ENCODE peak calls at places on chromosomes 2 and 18, in four cellular contexts. E, J, A and K are unnamed samples.

GRCh38 chr18:44536041-44536440 is 144.6 kb upstream of the SETBP1 start:
- DNase-seq in A (peak; percentile 90), J (peak; percentile 55), E (peak; percentile 73), K (no peak)

GRCh38 chr2:221104391-221104811 is 467.7 kb downstream of the EPHA4 start:
- DNase-seq in J (peak; percentile 73), E (peak; percentile 62), A (peak; percentile 61), K (peak; percentile 35)

GRCh38 chr2:177740718-177741117 is 331.9 kb downstream of the PDE11A start:
- DNase-seq in E (peak; percentile 47), A (peak; percentile 43), J (no peak), K (no peak)

GRCh38 chr2:54360055-54360792 is 95.9 kb upstream of the SPTBN1 start:
- DNase-seq in J (no peak), A (peak; percentile 75), E (peak; percentile 76), K (no peak)

GRCh38 chr2:196481323-196481695 is 158.2 kb upstream of the CCDC150 start:
- DNase-seq in A (peak; percentile 91), J (peak; percentile 35), E (no peak), K (no peak)

GRCh38 chr2:205909194-205909572 is 176.8 kb downstream of the INO80D start:
- DNase-seq in E (no peak), A (no peak), J (no peak), K (no peak)

GRCh38 chr2:171436307-171436706 is 2.3 kb downstream of the DCAF17 start:
- DNase-seq in J (peak; percentile 88), A (peak; percentile 91), E (peak; percentile 74), K (no peak)

GRCh38 chr2:37201766-37202165 is 5.5 kb downstream of the CEBPZOS start:
- DNase-seq in J (no peak), E (no peak), A (peak; percentile 38), K (no peak)

GRCh38 chr2:134507697-134508096 is 211.1 kb downstream of the TMEM163 start:
- DNase-seq in E (no peak), A (no peak), J (no peak), K (no peak)

GRCh38 chr2:203681978-203682377 is 24.5 kb upstream of the CD28 start:
- DNase-seq in J (peak; percentile 73), E (no peak), A (peak; percentile 42), K (no peak)

GRCh38 chr2:46456789-46457188 is 22.6 kb upstream of the TMEM247 start:
- DNase-seq in E (no peak), A (no peak), J (no peak), K (no peak)

GRCh38 chr2:127118467-127118866 is 11.5 kb upstream of the BIN1 start:
- DNase-seq in E (no peak), A (no peak), J (no peak), K (no peak)

GRCh38 chr2:238449909-238450417 is 23.2 kb downstream of the ASB1 start:
- DNase-seq in E (peak; percentile 66), J (no peak), A (peak; percentile 78), K (no peak)

GRCh38 chr2:108224022-108224421 is 15.7 kb upstream of the SULT1C3 start:
- DNase-seq in J (peak; percentile 8), A (no peak), E (no peak), K (no peak)

GRCh38 chr2:14941151-14941631 is 308.7 kb downstream of the LRATD1 start:
- DNase-seq in J (no peak), E (peak; percentile 35), A (peak; percentile 16), K (peak; percentile 25)

GRCh38 chr2:241852116-241852980 is 6.3 kb downstream of the PDCD1 start:
- DNase-seq in A (no peak), J (no peak), E (no peak), K (no peak)

GRCh38 chr2:127185093-127185492 is 35.0 kb downstream of the CYP27C1 start:
- DNase-seq in E (no peak), J (no peak), A (no peak), K (no peak)

GRCh38 chr2:231715988-231716616 is 7.8 kb downstream of the PTMA start:
- DNase-seq in J (no peak), A (peak; percentile 36), E (no peak), K (no peak)

GRCh38 chr2:172938713-172939375 is 136.8 kb upstream of the MAP3K20 start:
- DNase-seq in A (no peak), J (no peak), E (peak; percentile 85), K (no peak)

GRCh38 chr18:44229693-44230108 is 451.0 kb upstream of the SETBP1 start:
- DNase-seq in E (peak; percentile 73), A (peak; percentile 68), J (peak; percentile 31), K (peak; percentile 58)

GRCh38 chr2:120094795-120095194 is 81.9 kb downstream of the EPB41L5 start:
- DNase-seq in E (peak; percentile 32), J (no peak), A (no peak), K (no peak)

GRCh38 chr2:38376346-38376682 is 759 bp downstream of the ATL2 start:
- DNase-seq in J (peak; percentile 84), E (peak; percentile 71), A (peak; percentile 68), K (no peak)

GRCh38 chr18:13540783-13541182 is 185.6 kb downstream of the FAM210A start:
- DNase-seq in J (no peak), A (no peak), E (no peak), K (no peak)

GRCh38 chr18:36349552-36349951 is 52.0 kb downstream of the FHOD3 start:
- DNase-seq in J (peak; percentile 45), E (no peak), A (peak; percentile 34), K (no peak)

GRCh38 chr2:21161122-21161521 is 37.4 kb downstream of the TDRD15 start:
- DNase-seq in A (no peak), E (no peak), J (no peak), K (no peak)

GRCh38 chr18:24189007-24189528 is 50.2 kb downstream of the CABYR start:
- DNase-seq in A (no peak), E (peak; percentile 57), J (no peak), K (no peak)

GRCh38 chr2:200735061-200735460 is 76.6 kb upstream of the BZW1 start:
- DNase-seq in J (no peak), E (no peak), A (peak; percentile 34), K (no peak)

GRCh38 chr2:73285162-73285739 is 973 bp upstream of the FBXO41 start:
- DNase-seq in E (no peak), J (no peak), A (no peak), K (peak; percentile 32)

GRCh38 chr2:20479835-20480234 is 33.0 kb downstream of the RHOB start:
- DNase-seq in J (no peak), E (no peak), A (no peak), K (no peak)

DNA sequence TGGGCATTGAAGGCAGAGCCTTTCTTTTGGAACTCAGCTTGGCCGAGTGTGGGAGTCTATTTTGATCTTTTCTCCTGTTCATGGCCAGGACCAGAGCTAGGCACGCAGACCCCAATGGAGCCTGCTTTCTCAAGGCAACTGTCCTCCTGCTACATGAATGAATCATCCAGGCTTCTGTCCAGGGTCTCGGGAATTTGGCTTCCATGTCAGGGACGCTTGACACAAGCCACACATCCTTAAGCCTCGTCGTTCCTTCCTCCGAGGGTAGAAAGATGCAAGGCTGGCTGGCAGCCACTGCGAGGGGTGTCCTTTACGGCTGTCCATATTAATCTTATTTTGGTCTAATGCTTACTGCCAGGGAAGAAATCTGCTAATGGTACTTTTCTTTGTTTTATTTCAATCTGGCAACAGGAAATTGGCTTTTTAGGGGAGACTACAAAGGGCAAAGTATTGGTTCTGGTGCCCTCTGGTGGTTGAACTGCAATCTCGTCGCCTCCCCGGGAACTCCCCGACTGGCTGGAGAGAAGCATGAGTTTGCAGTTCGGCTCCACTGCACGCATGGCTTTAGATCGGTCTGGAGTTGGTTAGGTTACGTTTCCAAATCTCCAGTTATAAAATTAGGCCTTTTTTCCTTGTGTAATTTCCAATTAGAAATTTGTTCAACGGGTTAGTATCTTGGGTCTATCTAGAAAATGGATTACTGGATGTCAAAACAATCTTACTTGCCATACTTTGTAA is 135.2 kb downstream of the ALPK2 start:
- DNase-seq in J (peak; percentile 74), E (peak; percentile 86), A (peak; percentile 86), K (peak; percentile 65)
- H3K4me3 ChIP-seq in J (no peak overlapping the region), E (peak overlapping the region; percentile 36), A (peak overlapping the region; percentile 31), K (no peak overlapping the region)

GRCh38 chr2:104871566-104872033 is 17.7 kb downstream of the POU3F3 start:
- DNase-seq in A (no peak), J (no peak), E (no peak), K (no peak)
- H3K4me3 ChIP-seq in A (no peak overlapping the region), J (no peak overlapping the region), E (no peak overlapping the region), K (no peak overlapping the region)

DNA sequence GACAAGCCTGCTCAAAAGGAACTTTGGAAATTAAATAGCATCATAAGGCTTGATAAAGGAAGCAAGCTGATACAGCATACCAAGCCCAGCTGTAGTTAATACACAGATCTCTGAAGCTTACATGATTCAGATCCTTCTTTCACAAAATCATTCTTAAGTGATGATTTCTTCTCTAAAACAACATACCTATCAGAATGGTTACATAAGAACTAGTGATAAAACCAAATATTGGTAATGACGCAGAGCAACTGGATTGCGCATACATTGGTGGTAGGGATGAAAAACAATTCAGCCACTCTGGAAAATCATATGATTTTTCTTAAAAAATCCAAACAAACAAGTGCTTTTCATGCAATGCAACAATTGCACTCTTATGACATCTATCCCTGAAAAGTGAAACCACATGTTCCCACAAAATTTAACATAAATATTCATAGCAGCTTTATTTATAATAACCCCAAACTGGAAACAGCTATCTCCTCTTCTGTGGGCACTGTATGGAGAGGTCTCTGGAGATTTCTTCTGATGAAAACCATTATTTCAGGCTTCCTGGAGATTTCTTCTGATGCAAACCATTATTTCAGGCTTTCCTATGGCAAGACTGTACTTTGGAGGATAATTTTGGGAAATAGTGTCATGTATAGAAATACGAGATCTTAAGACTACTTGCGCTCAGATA is 153.6 kb upstream of the DSEL start:
- DNase-seq in A (peak; percentile 96), J (peak; percentile 57), E (peak; percentile 93), K (no peak)
- H3K4me3 ChIP-seq in A (no peak overlapping the region), J (no peak overlapping the region), E (no peak overlapping the region), K (no peak overlapping the region)

GRCh38 chr2:240532032-240532775 is 25.6 kb downstream of the ANKMY1 start:
- DNase-seq in E (no peak), A (no peak), J (no peak), K (no peak)
- H3K4me3 ChIP-seq in E (no peak overlapping the region), A (no peak overlapping the region), J (no peak overlapping the region), K (no peak overlapping the region)